ENCODE peak calls at places on chromosome 9, in five cellular contexts. F is fibroblast of villous mesenchyme, Y is body of pancreas, G is A549, I is cardiac fibroblast. V is an unnamed sample.

GRCh38 chr9:72383978-72384709 is 19.1 kb upstream of the ZFAND5 start:
- DNase-seq in F (peak), Y (no peak), G (no peak), I (peak), V (peak)

GRCh38 chr9:504921-505821 is 290.5 kb downstream of the DOCK8 start:
- DNase-seq in F (no peak), Y (peak), G (peak), I (peak), V (peak)

GRCh38 chr9:129006328-129007034 is 21.6 kb downstream of the SH3GLB2 start:
- DNase-seq in F (peak), Y (peak), G (peak), I (peak), V (peak)

GRCh38 chr9:14441976-14442651 is 128.2 kb upstream of the NFIB start:
- DNase-seq in F (peak), Y (no peak), G (peak), I (peak), V (peak)

GRCh38 chr9:14165376-14166035 is 148.4 kb downstream of the NFIB start:
- DNase-seq in F (no peak), Y (no peak), G (no peak), I (peak), V (peak)

GRCh38 chr9:13513710-13514444 is 234.4 kb upstream of the MPDZ start:
- DNase-seq in F (peak), Y (no peak), G (no peak), I (no peak), V (peak)

GRCh38 chr9:3447143-3447542 is 78.7 kb downstream of the RFX3 start:
- DNase-seq in F (no peak), Y (no peak), G (no peak), I (no peak), V (peak)

GRCh38 chr9:84293001-84293798 is 47.4 kb downstream of the SLC28A3 start:
- DNase-seq in F (no peak), Y (no peak), G (no peak), I (no peak), V (no peak)

GRCh38 chr9:116020801-116021200 is 132.8 kb upstream of the PAPPA start:
- DNase-seq in F (peak), Y (no peak), G (no peak), I (no peak), V (no peak)

GRCh38 chr9:23659346-23660006 is 166.6 kb downstream of the ELAVL2 start:
- DNase-seq in F (no peak), Y (no peak), G (no peak), I (no peak), V (no peak)

GRCh38 chr9:84294551-84294950 is 46.0 kb downstream of the SLC28A3 start:
- DNase-seq in F (no peak), Y (no peak), G (no peak), I (no peak), V (no peak)

GRCh38 chr9:88267283-88267682 is 121.0 kb upstream of the SPIN1 start:
- DNase-seq in F (no peak), Y (no peak), G (no peak), I (no peak), V (no peak)

GRCh38 chr9:87710448-87710847 is 15.5 kb upstream of the CTSL start:
- DNase-seq in F (no peak), Y (no peak), G (no peak), I (no peak), V (no peak)

GRCh38 chr9:14218253-14218652 is 95.7 kb downstream of the NFIB start:
- DNase-seq in F (no peak), Y (peak), G (no peak), I (no peak), V (no peak)

GRCh38 chr9:37371565-37372464 is 50.7 kb upstream of the GRHPR start:
- DNase-seq in F (peak), Y (no peak), G (no peak), I (peak), V (peak)

GRCh38 chr9:70639853-70640814 is 225.7 kb upstream of the KLF9 start:
- DNase-seq in F (peak), Y (no peak), G (peak), I (peak), V (peak)

GRCh38 chr9:21559402-21560280 is 77.5 kb upstream of the IFNE start:
- DNase-seq in F (peak), Y (peak), G (peak), I (peak), V (peak)

GRCh38 chr9:14103115-14103514 is 210.8 kb downstream of the NFIB start:
- DNase-seq in F (peak), Y (no peak), G (no peak), I (no peak), V (peak)

GRCh38 chr9:133836818-133837217 is 98.7 kb upstream of the SARDH start:
- DNase-seq in F (no peak), Y (no peak), G (no peak), I (no peak), V (no peak)

GRCh38 chr9:76218868-76219462 is 175.3 kb downstream of the RFK start:
- DNase-seq in F (no peak), Y (no peak), G (no peak), I (no peak), V (peak)

GRCh38 chr9:30197954-30198353 is 2186.5 kb upstream of the ACO1 start:
- DNase-seq in F (peak), Y (no peak), G (no peak), I (no peak), V (no peak)

GRCh38 chr9:131838581-131839280 is 98.9 kb upstream of the RAPGEF1 start:
- DNase-seq in F (no peak), Y (no peak), G (no peak), I (no peak), V (no peak)

GRCh38 chr9:133023117-133023890 is 7.5 kb upstream of the GTF3C5 start:
- DNase-seq in F (peak), Y (peak), G (no peak), I (no peak), V (no peak)

GRCh38 chr9:131649646-131650045 is 90.2 kb downstream of the RAPGEF1 start:
- DNase-seq in F (no peak), Y (no peak), G (no peak), I (no peak), V (no peak)

GRCh38 chr9:1979815-1980367 is 35.3 kb upstream of the SMARCA2 start:
- DNase-seq in F (peak), Y (peak), G (no peak), I (peak), V (peak)

GRCh38 chr9:110330484-110331115 is 7.1 kb downstream of the TXNDC8 start:
- DNase-seq in F (peak), Y (no peak), G (no peak), I (peak), V (peak)

GRCh38 chr9:133163559-133164208 is at the start of gene GBGT1:
- DNase-seq in F (peak), Y (peak), G (peak), I (peak), V (peak)

GRCh38 chr9:131633491-131634031 is 88.2 kb downstream of the PRRT1B start:
- DNase-seq in F (no peak), Y (no peak), G (no peak), I (no peak), V (no peak)

GRCh38 chr9:125255781-125256391 is 5.7 kb upstream of the GAPVD1 start:
- DNase-seq in F (no peak), Y (peak), G (peak), I (peak), V (peak)
- TF ChIP-seq CTCF in F (peak), Y (no peak), G (peak), I (peak), V (peak)

GRCh38 chr9:113409883-113410206 is 630 bp downstream of the POLE3 start:
- DNase-seq in F (no peak), Y (no peak), G (no peak), I (peak), V (no peak)
- TF ChIP-seq CTCF in F (no peak), Y (no peak), G (no peak), I (no peak), V (no peak)

GRCh38 chr9:79131876-79132377 is 439.8 kb upstream of the TLE4 start:
- DNase-seq in F (no peak), Y (no peak), G (no peak), I (no peak), V (no peak)

GRCh38 chr9:79129865-79130480 is 441.8 kb upstream of the TLE4 start:
- DNase-seq in F (peak), Y (peak), G (peak), I (peak), V (peak)

GRCh38 chr9:79131375-79131774 is 440.4 kb upstream of the TLE4 start:
- DNase-seq in F (no peak), Y (no peak), G (no peak), I (no peak), V (no peak)

GRCh38 chr9:79134654-79135053 is 437.1 kb upstream of the TLE4 start:
- DNase-seq in F (no peak), Y (peak), G (no peak), I (peak), V (peak)
- TF ChIP-seq CTCF in F (peak), Y (no peak), G (no peak), I (peak), V (peak)

GRCh38 chr9:95503369-95503768 is 13.4 kb downstream of the PTCH1 start:
- DNase-seq in F (no peak), Y (no peak), G (no peak), I (no peak), V (no peak)
- TF ChIP-seq CTCF in F (no peak), Y (no peak), G (no peak), I (no peak), V (no peak)

DNA sequence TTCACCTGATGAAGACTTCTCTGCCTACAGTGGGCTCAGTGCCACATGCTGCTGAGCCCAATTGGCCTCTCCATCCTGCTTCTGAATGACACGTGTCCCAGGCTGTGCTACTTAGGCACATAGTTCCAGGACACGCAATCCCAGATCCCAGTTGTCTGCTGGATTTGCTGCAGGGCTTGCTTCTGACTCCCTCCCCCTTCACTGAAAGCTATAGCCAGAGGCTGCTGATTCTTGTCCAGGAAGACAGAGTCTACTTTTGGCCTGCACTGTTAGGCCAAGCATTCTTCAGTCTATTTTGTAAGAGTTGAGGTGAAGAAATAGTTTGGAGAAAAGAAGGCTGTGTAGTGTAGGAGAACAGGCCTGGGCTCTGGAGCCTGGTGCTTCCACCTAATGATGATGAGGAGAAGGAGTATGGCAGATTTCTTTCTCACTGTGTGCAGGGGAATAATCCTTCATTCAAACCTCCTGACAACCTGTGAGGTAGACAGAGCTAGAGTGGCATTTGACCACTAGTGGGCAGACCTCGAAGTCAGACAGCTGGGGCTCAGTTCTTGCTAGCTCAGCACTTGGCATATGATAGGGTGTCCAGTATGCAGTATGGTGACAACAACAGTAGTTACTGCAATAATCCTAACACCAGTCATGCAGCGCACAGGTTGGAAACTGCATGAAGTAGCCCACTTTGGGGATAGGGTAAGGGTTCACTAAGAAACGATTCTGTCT is 19.5 kb upstream of the ASPN start:
- DNase-seq in F (peak), Y (peak), G (peak), I (peak), V (peak)
- TF ChIP-seq CTCF in F (peak), Y (no peak), G (peak), I (peak), V (peak)

GRCh38 chr9:120610975-120611689 is 31.2 kb upstream of the CDK5RAP2 start:
- DNase-seq in F (no peak), Y (no peak), G (no peak), I (peak), V (peak)
- TF ChIP-seq CTCF in F (peak), Y (no peak), G (no peak), I (peak), V (peak)

DNA sequence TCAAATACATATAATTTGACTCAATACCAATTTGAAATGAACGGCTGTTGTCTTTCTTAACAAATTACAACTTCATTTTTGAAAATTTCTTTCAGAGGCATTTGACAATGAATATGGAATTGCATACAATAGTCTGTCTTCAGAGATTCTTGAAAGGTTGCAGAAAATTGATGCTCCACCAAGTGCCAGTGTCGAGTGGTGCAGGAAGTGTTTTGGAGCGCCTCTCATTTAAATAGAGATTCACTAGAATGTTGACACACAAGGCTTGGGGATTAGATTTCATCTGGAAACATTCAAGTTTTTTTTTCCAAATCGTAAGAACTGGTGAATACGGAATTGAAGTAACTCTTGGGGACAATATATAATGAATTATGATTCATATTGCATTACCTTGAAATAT is 8.1 kb downstream of the RPS6 start:
- DNase-seq in F (no peak), Y (no peak), G (no peak), I (no peak), V (peak)
- TF ChIP-seq CTCF in F (no peak), Y (no peak), G (no peak), I (no peak), V (peak)

V was measured in choroid plexus epithelial cell.